ENCODE peak calls at places on chromosome 11, in six cellular contexts. C is ovary, K is tibial nerve, D is SK-N-SH, T is A549, I is stomach. J is an unnamed sample. For H3K9me3, the result is how much of the 10 kb centered on the place peaks cover.

GRCh38 chr11:69640260-69640994 is 529 bp upstream of the CCND1 start:
- DNase-seq in D (no peak), I (peak), K (no peak), C (no peak), T (no peak), J (peak)

GRCh38 chr11:106061249-106061794 is 15.8 kb downstream of the KBTBD3 start:
- DNase-seq in T (no peak), C (no peak), D (no peak), I (no peak), K (no peak), J (no peak)

GRCh38 chr11:4626207-4627105 is 10.8 kb upstream of the OR51D1 start:
- DNase-seq in I (peak), C (peak), T (peak), D (peak), K (no peak), J (peak)

GRCh38 chr11:95042906-95043305 is 6.3 kb upstream of the KDM4F start:
- DNase-seq in C (no peak), D (no peak), T (no peak), K (no peak), I (no peak), J (no peak)

GRCh38 chr11:76214968-76215548 is 8.8 kb upstream of the WNT11 start:
- DNase-seq in D (no peak), C (no peak), T (no peak), K (no peak), I (no peak), J (no peak)

GRCh38 chr11:72673943-72674828 is at the start of gene PDE2A:
- DNase-seq in I (no peak), C (no peak), D (peak), K (no peak), T (no peak), J (no peak)

GRCh38 chr11:113176561-113176960 is 137.8 kb upstream of the TTC12 start:
- DNase-seq in K (no peak), D (no peak), C (no peak), I (no peak), T (no peak), J (no peak)

GRCh38 chr11:73356979-73357739 is 19.0 kb upstream of the RELT start:
- DNase-seq in D (no peak), K (no peak), T (no peak), I (no peak), C (no peak), J (no peak)

GRCh38 chr11:82862379-82862778 is 37.9 kb downstream of the PRCP start:
- DNase-seq in K (no peak), T (no peak), I (no peak), C (no peak), D (no peak), J (no peak)

GRCh38 chr11:24588075-24588474 is 91.2 kb downstream of the LUZP2 start:
- DNase-seq in D (no peak), C (no peak), K (no peak), I (no peak), T (no peak), J (no peak)

GRCh38 chr11:8309311-8309710 is 45.6 kb upstream of the LMO1 start:
- DNase-seq in C (no peak), T (no peak), I (no peak), K (no peak), D (no peak), J (no peak)

GRCh38 chr11:62005231-62005661 is 37.8 kb upstream of the FTH1 start:
- DNase-seq in T (no peak), K (peak), D (no peak), C (no peak), I (no peak), J (no peak)

GRCh38 chr11:66720223-66720898 is 8.7 kb downstream of the SPTBN2 start:
- DNase-seq in D (peak), K (no peak), C (no peak), I (peak), T (peak), J (peak)

GRCh38 chr11:119288219-119288618 is 28.7 kb downstream of the MCAM start:
- DNase-seq in I (no peak), K (no peak), C (no peak), D (no peak), T (no peak), J (no peak)

GRCh38 chr11:67312187-67313021 is 9.1 kb downstream of the SSH3 start:
- DNase-seq in T (no peak), C (no peak), I (peak), K (no peak), D (peak), J (peak)

GRCh38 chr11:24734742-24735141 is 237.9 kb downstream of the LUZP2 start:
- DNase-seq in K (no peak), C (no peak), T (no peak), D (no peak), I (no peak), J (no peak)

GRCh38 chr11:61002598-61002997 is 31.1 kb downstream of the CD6 start:
- DNase-seq in T (no peak), C (no peak), I (no peak), D (no peak), K (no peak), J (no peak)

GRCh38 chr11:92750794-92751193 is 218.7 kb upstream of the MTNR1B start:
- DNase-seq in T (no peak), I (no peak), C (no peak), D (no peak), K (no peak), J (no peak)

GRCh38 chr11:33790088-33790487 is 15.8 kb upstream of the FBXO3 start:
- DNase-seq in K (no peak), I (no peak), C (no peak), T (no peak), D (no peak), J (no peak)

GRCh38 chr11:69130586-69131566 is 24.9 kb upstream of the SMIM38 start:
- DNase-seq in K (peak), T (no peak), C (no peak), I (peak), D (no peak), J (no peak)

GRCh38 chr11:12798609-12799011 is 124.4 kb downstream of the TEAD1 start:
- DNase-seq in T (no peak), D (no peak), C (no peak), K (no peak), I (no peak), J (no peak)

GRCh38 chr11:46348986-46349401 is 1.7 kb downstream of the DGKZ start:
- DNase-seq in I (no peak), K (no peak), D (no peak), T (no peak), C (no peak), J (peak)

GRCh38 chr11:119048644-119049043 is 8.4 kb downstream of the HYOU1 start:
- DNase-seq in D (no peak), K (no peak), I (no peak), C (no peak), T (no peak), J (no peak)

GRCh38 chr11:117143390-117143789 is 697 bp upstream of the PAFAH1B2 start:
- DNase-seq in K (no peak), D (peak), C (peak), I (peak), T (peak), J (peak)

GRCh38 chr11:2128102-2128511 is 11.1 kb downstream of the IGF2 start:
- DNase-seq in K (no peak), I (no peak), T (no peak), D (no peak), C (no peak), J (no peak)

GRCh38 chr11:81888391-81888790 is 845.3 kb downstream of the FAM181B start:
- DNase-seq in D (no peak), T (no peak), K (no peak), I (no peak), C (no peak), J (no peak)

GRCh38 chr11:128695539-128696221 is 1.8 kb downstream of the FLI1 start:
- DNase-seq in C (no peak), I (no peak), T (no peak), K (no peak), D (no peak), J (peak)

GRCh38 chr11:33957304-33957917 is 65.5 kb upstream of the LMO2 start:
- DNase-seq in D (no peak), C (no peak), K (no peak), I (no peak), T (no peak), J (no peak)

GRCh38 chr11:35082322-35083180 is 56.4 kb upstream of the CD44 start:
- DNase-seq in I (peak), C (no peak), D (no peak), T (peak), K (peak), J (peak)

GRCh38 chr11:121829159-121829643 is 286.8 kb downstream of the BLID start:
- DNase-seq in C (no peak), T (no peak), K (no peak), D (no peak), I (no peak), J (no peak)

DNA sequence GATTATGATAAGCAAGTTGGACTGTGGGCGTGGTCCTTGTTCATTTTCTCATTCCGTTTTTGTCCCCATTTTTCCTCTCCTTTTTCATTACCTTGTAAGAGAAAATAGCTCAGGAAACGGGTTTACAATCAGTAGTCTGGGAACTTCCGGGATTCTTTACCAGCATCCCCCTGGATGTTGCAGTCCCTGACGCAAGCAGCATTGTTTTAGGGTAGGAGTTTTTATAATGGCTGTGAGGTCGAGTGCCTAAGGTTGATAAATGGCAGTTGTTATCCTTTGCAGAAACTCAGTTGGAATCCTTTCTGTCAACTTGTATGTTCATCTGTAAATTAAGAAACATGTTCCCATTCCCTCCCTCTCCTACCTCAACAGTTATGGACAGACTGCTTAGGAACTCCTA is 68.3 kb downstream of the ARHGEF12 start:
- DNase-seq in I (no peak), K (no peak), C (no peak), T (no peak), D (no peak), J (no peak)
- H3K27ac ChIP-seq in I (no peak), K (no peak), C (no peak), T (no peak), D (no peak), J (no peak)

GRCh38 chr11:127625402-127625801 is 624.8 kb upstream of the KIRREL3 start:
- DNase-seq in K (no peak), I (no peak), T (no peak), D (no peak), C (no peak), J (no peak)

GRCh38 chr11:127629200-127629599 is 628.6 kb upstream of the KIRREL3 start:
- DNase-seq in T (no peak), D (no peak), K (no peak), C (no peak), I (no peak), J (no peak)

GRCh38 chr11:127627629-127628462 is 627.3 kb upstream of the KIRREL3 start:
- DNase-seq in T (no peak), K (no peak), D (no peak), I (no peak), C (no peak), J (peak)

GRCh38 chr11:127624455-127624854 is 623.9 kb upstream of the KIRREL3 start:
- DNase-seq in I (no peak), K (no peak), T (no peak), D (no peak), C (no peak), J (no peak)

GRCh38 chr11:127628463-127628785 is 627.9 kb upstream of the KIRREL3 start:
- DNase-seq in C (no peak), D (no peak), K (no peak), T (no peak), I (no peak), J (no peak)
- TF ChIP-seq EP300 in C (no peak), D (no peak), K (no peak), T (no peak), I (no peak), J (no peak)

GRCh38 chr11:97516688-97517087 is 1126.9 kb downstream of the JRKL start:
- DNase-seq in C (no peak), K (no peak), D (peak), I (no peak), T (no peak), J (no peak)
- H3K9me3 ChIP-seq in C (under half), K (under half), D (under half), I (under half), T (under half), J (under half)

GRCh38 chr11:125968363-125968762 is 22.5 kb downstream of the VSIG10L2 start:
- DNase-seq in C (no peak), I (no peak), T (no peak), D (no peak), K (no peak), J (no peak)
- H3K27ac ChIP-seq in C (no peak), I (no peak), T (no peak), D (no peak), K (no peak), J (no peak)

GRCh38 chr11:11179239-11179638 is 173.8 kb downstream of the CSNK2A3 start:
- DNase-seq in D (no peak), I (no peak), K (no peak), C (no peak), T (peak), J (no peak)
- TF ChIP-seq EP300 in D (no peak), I (no peak), K (peak), C (no peak), T (no peak), J (no peak)

GRCh38 chr11:63262562-63262961 is 19.2 kb upstream of the SLC22A25 start:
- DNase-seq in I (no peak), T (no peak), D (no peak), C (no peak), K (no peak), J (no peak)
- H3K9me3 ChIP-seq in I (under half), T (under half), D (under half), C (under half), K (under half), J (under half)

J was measured in transverse colon.